ENCODE peak calls at places on chromosomes 1 and 21, in eight cellular contexts. One of them, this sample, is unnamed.

GRCh38 chr21:38438476-38438893 is 59.8 kb downstream of the ERG start:
- DNase-seq in cardiac fibroblast: peak
- DNase-seq in upper lobe of left lung: no peak
- DNase-seq in heart right ventricle: peak
- DNase-seq in Calu3: peak
- DNase-seq in sigmoid colon: no peak
- DNase-seq in lower leg skin: no peak
- DNase-seq in fibroblast of the aortic adventitia: peak
- DNase-seq in this sample: no peak

GRCh38 chr1:203281033-203281432 is 24.3 kb upstream of the BTG2 start:
- DNase-seq in cardiac fibroblast: no peak
- DNase-seq in upper lobe of left lung: no peak
- DNase-seq in heart right ventricle: no peak
- DNase-seq in Calu3: no peak
- DNase-seq in sigmoid colon: peak
- DNase-seq in lower leg skin: no peak
- DNase-seq in fibroblast of the aortic adventitia: no peak
- DNase-seq in this sample: no peak

GRCh38 chr1:187038789-187039188 is 210.0 kb downstream of the PLA2G4A start:
- DNase-seq in cardiac fibroblast: peak
- DNase-seq in upper lobe of left lung: no peak
- DNase-seq in heart right ventricle: no peak
- DNase-seq in Calu3: peak
- DNase-seq in sigmoid colon: no peak
- DNase-seq in lower leg skin: no peak
- DNase-seq in fibroblast of the aortic adventitia: peak
- DNase-seq in this sample: no peak

GRCh38 chr1:111777301-111777700 is 21.6 kb downstream of the DDX20 start:
- DNase-seq in cardiac fibroblast: no peak
- DNase-seq in upper lobe of left lung: no peak
- DNase-seq in heart right ventricle: no peak
- DNase-seq in Calu3: no peak
- DNase-seq in sigmoid colon: no peak
- DNase-seq in lower leg skin: no peak
- DNase-seq in fibroblast of the aortic adventitia: no peak
- DNase-seq in this sample: no peak

GRCh38 chr1:70427976-70428375 is 16.9 kb downstream of the CTH start:
- DNase-seq in cardiac fibroblast: peak
- DNase-seq in upper lobe of left lung: no peak
- DNase-seq in heart right ventricle: no peak
- DNase-seq in Calu3: no peak
- DNase-seq in sigmoid colon: no peak
- DNase-seq in lower leg skin: no peak
- DNase-seq in fibroblast of the aortic adventitia: no peak
- DNase-seq in this sample: no peak

GRCh38 chr1:164163291-164163845 is 395.6 kb upstream of the PBX1 start:
- DNase-seq in cardiac fibroblast: no peak
- DNase-seq in upper lobe of left lung: no peak
- DNase-seq in heart right ventricle: no peak
- DNase-seq in Calu3: no peak
- DNase-seq in sigmoid colon: no peak
- DNase-seq in lower leg skin: no peak
- DNase-seq in fibroblast of the aortic adventitia: no peak
- DNase-seq in this sample: no peak

GRCh38 chr21:41402231-41402630 is 23.8 kb upstream of the MX1 start:
- DNase-seq in cardiac fibroblast: no peak
- DNase-seq in upper lobe of left lung: no peak
- DNase-seq in heart right ventricle: no peak
- DNase-seq in Calu3: no peak
- DNase-seq in sigmoid colon: no peak
- DNase-seq in lower leg skin: no peak
- DNase-seq in fibroblast of the aortic adventitia: no peak
- DNase-seq in this sample: no peak

GRCh38 chr21:46100426-46100825 is 2.5 kb downstream of the COL6A2 start:
- DNase-seq in cardiac fibroblast: peak
- DNase-seq in upper lobe of left lung: no peak
- DNase-seq in heart right ventricle: peak
- DNase-seq in Calu3: no peak
- DNase-seq in sigmoid colon: peak
- DNase-seq in lower leg skin: peak
- DNase-seq in fibroblast of the aortic adventitia: peak
- DNase-seq in this sample: no peak

GRCh38 chr1:29249170-29249691 is 12.9 kb downstream of the PTPRU start:
- DNase-seq in cardiac fibroblast: no peak
- DNase-seq in upper lobe of left lung: no peak
- DNase-seq in heart right ventricle: no peak
- DNase-seq in Calu3: peak
- DNase-seq in sigmoid colon: no peak
- DNase-seq in lower leg skin: no peak
- DNase-seq in fibroblast of the aortic adventitia: no peak
- DNase-seq in this sample: no peak

DNA sequence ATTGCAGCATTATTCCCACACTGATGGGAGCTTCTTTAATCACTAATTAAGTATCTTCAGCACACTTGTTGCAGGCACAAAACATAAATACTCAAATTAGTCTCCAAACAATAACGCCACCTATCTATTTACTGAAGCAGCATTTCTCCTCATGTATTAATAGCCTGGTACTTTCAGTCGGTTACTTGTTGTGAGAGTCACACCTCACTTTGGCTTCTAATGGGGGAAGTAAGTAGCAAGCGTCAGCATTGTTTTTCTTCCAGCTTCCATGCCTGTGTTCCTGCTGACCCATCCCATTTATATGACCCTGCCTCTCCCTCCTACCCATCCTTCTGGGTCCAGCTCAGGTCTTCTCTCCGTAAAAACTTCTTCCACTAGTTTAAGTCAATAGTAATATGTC is 31.9 kb upstream of the DENND1B start:
- DNase-seq in cardiac fibroblast: no peak
- DNase-seq in upper lobe of left lung: no peak
- DNase-seq in heart right ventricle: no peak
- DNase-seq in Calu3: no peak
- DNase-seq in sigmoid colon: no peak
- DNase-seq in lower leg skin: no peak
- DNase-seq in fibroblast of the aortic adventitia: no peak
- DNase-seq in this sample: peak
- TF ChIP-seq CTCF in cardiac fibroblast: no peak
- TF ChIP-seq CTCF in upper lobe of left lung: no peak
- TF ChIP-seq CTCF in heart right ventricle: no peak
- TF ChIP-seq CTCF in Calu3: no peak
- TF ChIP-seq CTCF in sigmoid colon: no peak
- TF ChIP-seq CTCF in lower leg skin: no peak
- TF ChIP-seq CTCF in fibroblast of the aortic adventitia: no peak
- TF ChIP-seq CTCF in this sample: no peak

DNA sequence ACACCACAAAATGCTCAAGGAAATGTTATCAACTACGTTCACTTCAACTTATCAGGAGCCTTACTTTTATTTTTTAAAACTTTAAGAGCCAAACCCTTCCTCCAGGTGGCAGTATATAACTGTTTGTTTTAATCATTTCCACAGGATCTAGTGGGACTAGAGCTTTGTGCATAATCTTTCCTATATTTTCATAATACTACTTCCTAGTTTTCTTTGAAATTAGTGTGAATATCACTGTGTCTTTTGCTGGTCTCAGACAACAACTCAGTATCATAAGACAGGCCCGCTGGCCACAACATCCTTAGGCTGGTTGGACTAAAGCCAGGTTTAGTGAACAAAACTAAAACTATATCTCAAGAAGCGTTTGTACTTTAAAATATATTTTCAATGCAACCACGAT is 145.5 kb downstream of the TIAM1 start:
- DNase-seq in cardiac fibroblast: peak
- DNase-seq in upper lobe of left lung: no peak
- DNase-seq in heart right ventricle: no peak
- DNase-seq in Calu3: peak
- DNase-seq in sigmoid colon: no peak
- DNase-seq in lower leg skin: no peak
- DNase-seq in fibroblast of the aortic adventitia: peak
- DNase-seq in this sample: peak
- TF ChIP-seq CTCF in cardiac fibroblast: peak
- TF ChIP-seq CTCF in upper lobe of left lung: peak
- TF ChIP-seq CTCF in heart right ventricle: peak
- TF ChIP-seq CTCF in Calu3: no peak
- TF ChIP-seq CTCF in sigmoid colon: peak
- TF ChIP-seq CTCF in lower leg skin: no peak
- TF ChIP-seq CTCF in fibroblast of the aortic adventitia: peak
- TF ChIP-seq CTCF in this sample: peak

GRCh38 chr1:237120683-237121082 is 78.7 kb downstream of the RYR2 start:
- DNase-seq in cardiac fibroblast: no peak
- DNase-seq in upper lobe of left lung: no peak
- DNase-seq in heart right ventricle: no peak
- DNase-seq in Calu3: no peak
- DNase-seq in sigmoid colon: no peak
- DNase-seq in lower leg skin: no peak
- DNase-seq in fibroblast of the aortic adventitia: no peak
- DNase-seq in this sample: no peak

GRCh38 chr1:237119091-237119490 is 77.1 kb downstream of the RYR2 start:
- DNase-seq in cardiac fibroblast: no peak
- DNase-seq in upper lobe of left lung: no peak
- DNase-seq in heart right ventricle: no peak
- DNase-seq in Calu3: no peak
- DNase-seq in sigmoid colon: no peak
- DNase-seq in lower leg skin: no peak
- DNase-seq in fibroblast of the aortic adventitia: no peak
- DNase-seq in this sample: no peak

GRCh38 chr1:237126180-237126579 is 84.2 kb downstream of the RYR2 start:
- DNase-seq in cardiac fibroblast: no peak
- DNase-seq in upper lobe of left lung: no peak
- DNase-seq in heart right ventricle: no peak
- DNase-seq in Calu3: no peak
- DNase-seq in sigmoid colon: no peak
- DNase-seq in lower leg skin: no peak
- DNase-seq in fibroblast of the aortic adventitia: no peak
- DNase-seq in this sample: no peak

DNA sequence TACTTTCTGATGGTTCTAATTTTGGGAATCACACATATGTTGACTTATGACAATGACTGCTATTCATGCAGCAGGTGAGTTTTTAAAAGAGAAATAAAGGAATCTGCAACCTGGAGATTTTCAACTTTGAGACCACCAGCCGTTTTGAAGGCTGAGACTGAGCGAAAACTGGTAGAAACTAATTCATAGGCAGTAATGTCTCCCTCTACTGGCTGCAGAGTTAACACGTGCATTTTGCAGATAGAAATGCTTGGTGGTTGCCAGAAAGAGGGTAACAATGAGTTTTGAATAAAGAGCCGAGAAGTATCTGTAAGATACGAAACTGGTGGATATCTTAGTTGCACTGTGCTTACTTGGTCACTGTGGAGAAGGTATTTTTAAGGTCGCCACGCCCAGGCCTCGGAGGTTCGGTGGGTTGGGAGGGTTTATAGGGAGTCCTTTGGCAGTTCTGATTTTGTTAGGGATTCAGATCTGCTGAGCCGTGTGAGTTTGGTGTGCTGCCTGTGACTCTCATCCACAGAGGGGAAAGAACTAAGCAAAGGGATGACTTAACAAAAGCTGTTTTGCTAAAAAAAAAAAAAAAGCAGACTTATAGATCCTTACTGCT is 83.0 kb downstream of the RYR2 start:
- DNase-seq in cardiac fibroblast: peak
- DNase-seq in upper lobe of left lung: no peak
- DNase-seq in heart right ventricle: no peak
- DNase-seq in Calu3: no peak
- DNase-seq in sigmoid colon: no peak
- DNase-seq in lower leg skin: no peak
- DNase-seq in fibroblast of the aortic adventitia: no peak
- DNase-seq in this sample: peak
- TF ChIP-seq CTCF in cardiac fibroblast: no peak
- TF ChIP-seq CTCF in upper lobe of left lung: peak
- TF ChIP-seq CTCF in heart right ventricle: peak
- TF ChIP-seq CTCF in Calu3: no peak
- TF ChIP-seq CTCF in sigmoid colon: no peak
- TF ChIP-seq CTCF in lower leg skin: no peak
- TF ChIP-seq CTCF in fibroblast of the aortic adventitia: no peak
- TF ChIP-seq CTCF in this sample: peak

DNA sequence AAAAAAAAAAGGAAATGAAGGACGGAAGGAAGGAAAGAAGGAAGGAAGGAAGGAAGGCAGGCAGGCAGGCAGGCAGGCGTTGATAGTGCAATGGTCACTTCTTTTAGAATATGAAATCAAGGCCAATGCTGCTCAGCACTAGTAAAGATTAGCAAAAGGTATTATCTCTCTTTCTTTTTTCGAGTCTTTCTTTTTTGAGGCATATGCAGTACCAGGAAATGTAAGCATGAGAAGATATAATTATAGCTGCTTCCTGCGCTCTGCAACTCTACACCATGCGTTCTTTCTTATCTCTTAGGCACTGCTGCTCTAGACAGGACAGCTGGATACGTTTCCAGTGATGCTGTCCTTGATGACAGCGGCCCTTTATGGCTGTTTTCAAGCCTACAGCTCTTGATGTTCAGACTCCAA is 1512.5 kb upstream of the B3GALT2 start:
- DNase-seq in cardiac fibroblast: no peak
- DNase-seq in upper lobe of left lung: no peak
- DNase-seq in heart right ventricle: no peak
- DNase-seq in Calu3: no peak
- DNase-seq in sigmoid colon: no peak
- DNase-seq in lower leg skin: no peak
- DNase-seq in fibroblast of the aortic adventitia: no peak
- DNase-seq in this sample: no peak
- TF ChIP-seq CTCF in cardiac fibroblast: no peak
- TF ChIP-seq CTCF in upper lobe of left lung: no peak
- TF ChIP-seq CTCF in heart right ventricle: no peak
- TF ChIP-seq CTCF in Calu3: no peak
- TF ChIP-seq CTCF in sigmoid colon: no peak
- TF ChIP-seq CTCF in lower leg skin: no peak
- TF ChIP-seq CTCF in fibroblast of the aortic adventitia: no peak
- TF ChIP-seq CTCF in this sample: no peak

DNA sequence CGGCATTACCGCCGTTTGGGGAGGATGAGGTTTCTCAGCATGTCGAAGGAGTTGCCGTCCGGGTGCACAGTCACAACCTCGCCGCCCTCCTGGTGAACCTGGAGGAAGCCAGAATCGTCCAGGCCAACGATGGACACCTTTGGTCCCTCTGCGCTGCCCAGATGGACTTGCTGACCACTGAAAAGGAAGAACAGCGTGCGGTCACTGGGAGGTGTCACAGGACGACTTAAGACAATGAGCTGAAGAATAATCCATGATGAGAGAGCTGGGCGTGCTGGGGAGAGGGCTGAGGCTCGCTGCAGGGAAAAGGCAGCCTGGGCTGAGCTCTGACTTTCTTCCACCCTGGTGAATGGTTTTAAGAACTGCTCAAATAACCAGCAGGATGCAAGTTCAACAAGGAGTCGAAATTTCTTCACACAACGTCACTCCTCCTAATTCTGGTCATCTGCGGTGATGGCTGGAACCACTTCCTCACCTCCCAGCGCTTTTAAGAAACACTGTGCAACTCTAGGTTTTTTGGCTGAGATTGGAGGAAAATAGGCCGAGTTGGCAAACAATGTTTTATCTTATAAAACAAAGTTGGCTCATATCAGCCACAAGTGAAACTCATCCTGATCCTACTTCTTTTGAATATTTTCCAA is 55.4 kb downstream of the SIM2 start:
- DNase-seq in cardiac fibroblast: no peak
- DNase-seq in upper lobe of left lung: no peak
- DNase-seq in heart right ventricle: no peak
- DNase-seq in Calu3: no peak
- DNase-seq in sigmoid colon: no peak
- DNase-seq in lower leg skin: no peak
- DNase-seq in fibroblast of the aortic adventitia: no peak
- DNase-seq in this sample: no peak
- TF ChIP-seq CTCF in cardiac fibroblast: no peak
- TF ChIP-seq CTCF in upper lobe of left lung: no peak
- TF ChIP-seq CTCF in heart right ventricle: no peak
- TF ChIP-seq CTCF in Calu3: no peak
- TF ChIP-seq CTCF in sigmoid colon: no peak
- TF ChIP-seq CTCF in lower leg skin: no peak
- TF ChIP-seq CTCF in fibroblast of the aortic adventitia: no peak
- TF ChIP-seq CTCF in this sample: no peak

GRCh38 chr1:171213559-171214454 is 28.7 kb downstream of the FMO2 start:
- DNase-seq in cardiac fibroblast: no peak
- DNase-seq in upper lobe of left lung: no peak
- DNase-seq in heart right ventricle: no peak
- DNase-seq in Calu3: no peak
- DNase-seq in sigmoid colon: no peak
- DNase-seq in lower leg skin: no peak
- DNase-seq in fibroblast of the aortic adventitia: no peak
- DNase-seq in this sample: no peak
- TF ChIP-seq CTCF in cardiac fibroblast: no peak
- TF ChIP-seq CTCF in upper lobe of left lung: no peak
- TF ChIP-seq CTCF in heart right ventricle: no peak
- TF ChIP-seq CTCF in Calu3: no peak
- TF ChIP-seq CTCF in sigmoid colon: no peak
- TF ChIP-seq CTCF in lower leg skin: no peak
- TF ChIP-seq CTCF in fibroblast of the aortic adventitia: no peak
- TF ChIP-seq CTCF in this sample: no peak